ENCODE peak calls at places on chromosomes 3 and 15, in five cellular contexts. One of them, this sample, is unnamed.

GRCh38 chr3:46067401-46067800 is 40.1 kb upstream of the XCR1 start:
- DNase-seq in HEK293T: no peak
- DNase-seq in stimulated activated CD4-positive, alpha-beta T cell treated with anti-CD3 and anti-CD28 coated beads, Interleukin-12 subunit alpha, Interleukin-12 subunit beta, amount 100 ng/mL, for 48 hours: no peak
- DNase-seq in ACHN: no peak
- DNase-seq in caudate nucleus: no peak
- DNase-seq in this sample: no peak

GRCh38 chr3:43180027-43180426 is 74.1 kb upstream of the POMGNT2 start:
- DNase-seq in stimulated activated CD4-positive, alpha-beta T cell treated with anti-CD3 and anti-CD28 coated beads, Interleukin-12 subunit alpha, Interleukin-12 subunit beta, amount 100 ng/mL, for 48 hours: no peak
- DNase-seq in ACHN: no peak
- DNase-seq in HEK293T: no peak
- DNase-seq in caudate nucleus: no peak
- DNase-seq in this sample: peak

GRCh38 chr3:54719914-54720313 is 207.9 kb downstream of the LRTM1 start:
- DNase-seq in stimulated activated CD4-positive, alpha-beta T cell treated with anti-CD3 and anti-CD28 coated beads, Interleukin-12 subunit alpha, Interleukin-12 subunit beta, amount 100 ng/mL, for 48 hours: no peak
- DNase-seq in caudate nucleus: no peak
- DNase-seq in ACHN: no peak
- DNase-seq in HEK293T: no peak
- DNase-seq in this sample: no peak

GRCh38 chr3:61894988-61895935 is 333.9 kb downstream of the PTPRG start:
- DNase-seq in stimulated activated CD4-positive, alpha-beta T cell treated with anti-CD3 and anti-CD28 coated beads, Interleukin-12 subunit alpha, Interleukin-12 subunit beta, amount 100 ng/mL, for 48 hours: peak
- DNase-seq in caudate nucleus: no peak
- DNase-seq in ACHN: peak
- DNase-seq in HEK293T: peak
- DNase-seq in this sample: no peak

GRCh38 chr3:8286749-8287148 is 214.9 kb upstream of the LMCD1 start:
- DNase-seq in ACHN: no peak
- DNase-seq in caudate nucleus: no peak
- DNase-seq in HEK293T: no peak
- DNase-seq in stimulated activated CD4-positive, alpha-beta T cell treated with anti-CD3 and anti-CD28 coated beads, Interleukin-12 subunit alpha, Interleukin-12 subunit beta, amount 100 ng/mL, for 48 hours: no peak
- DNase-seq in this sample: no peak

GRCh38 chr15:72782993-72783562 is 480 bp downstream of the ADPGK start:
- DNase-seq in HEK293T: no peak
- DNase-seq in ACHN: peak
- DNase-seq in stimulated activated CD4-positive, alpha-beta T cell treated with anti-CD3 and anti-CD28 coated beads, Interleukin-12 subunit alpha, Interleukin-12 subunit beta, amount 100 ng/mL, for 48 hours: peak
- DNase-seq in caudate nucleus: no peak
- DNase-seq in this sample: peak

GRCh38 chr3:188900421-188900941 is 271.3 kb upstream of the TPRG1 start:
- DNase-seq in caudate nucleus: no peak
- DNase-seq in stimulated activated CD4-positive, alpha-beta T cell treated with anti-CD3 and anti-CD28 coated beads, Interleukin-12 subunit alpha, Interleukin-12 subunit beta, amount 100 ng/mL, for 48 hours: no peak
- DNase-seq in HEK293T: no peak
- DNase-seq in ACHN: peak
- DNase-seq in this sample: no peak

GRCh38 chr3:120364821-120365220 is 15.7 kb upstream of the LRRC58 start:
- DNase-seq in ACHN: peak
- DNase-seq in caudate nucleus: no peak
- DNase-seq in stimulated activated CD4-positive, alpha-beta T cell treated with anti-CD3 and anti-CD28 coated beads, Interleukin-12 subunit alpha, Interleukin-12 subunit beta, amount 100 ng/mL, for 48 hours: no peak
- DNase-seq in HEK293T: no peak
- DNase-seq in this sample: no peak

GRCh38 chr3:128394033-128394432 is 72.7 kb downstream of the DNAJB8 start:
- DNase-seq in stimulated activated CD4-positive, alpha-beta T cell treated with anti-CD3 and anti-CD28 coated beads, Interleukin-12 subunit alpha, Interleukin-12 subunit beta, amount 100 ng/mL, for 48 hours: no peak
- DNase-seq in ACHN: no peak
- DNase-seq in caudate nucleus: no peak
- DNase-seq in HEK293T: no peak
- DNase-seq in this sample: no peak

GRCh38 chr15:90552162-90552928 is 22.6 kb downstream of the CRTC3 start:
- DNase-seq in ACHN: no peak
- DNase-seq in HEK293T: no peak
- DNase-seq in caudate nucleus: no peak
- DNase-seq in stimulated activated CD4-positive, alpha-beta T cell treated with anti-CD3 and anti-CD28 coated beads, Interleukin-12 subunit alpha, Interleukin-12 subunit beta, amount 100 ng/mL, for 48 hours: no peak
- DNase-seq in this sample: no peak

GRCh38 chr3:156668073-156668763 is 6.2 kb upstream of the TIPARP start:
- DNase-seq in caudate nucleus: no peak
- DNase-seq in HEK293T: no peak
- DNase-seq in ACHN: no peak
- DNase-seq in stimulated activated CD4-positive, alpha-beta T cell treated with anti-CD3 and anti-CD28 coated beads, Interleukin-12 subunit alpha, Interleukin-12 subunit beta, amount 100 ng/mL, for 48 hours: no peak
- DNase-seq in this sample: peak

GRCh38 chr3:68919000-68919399 is 13.3 kb downstream of the TAFA4 start:
- DNase-seq in ACHN: peak
- DNase-seq in stimulated activated CD4-positive, alpha-beta T cell treated with anti-CD3 and anti-CD28 coated beads, Interleukin-12 subunit alpha, Interleukin-12 subunit beta, amount 100 ng/mL, for 48 hours: no peak
- DNase-seq in caudate nucleus: no peak
- DNase-seq in HEK293T: peak
- DNase-seq in this sample: no peak